ENCODE peak calls at places on chromosomes 2 and 18, in nine cellular contexts. Y, Z, P, X, B, S, U, W and V are unnamed samples.

GRCh38 chr2:63488118-63488713 is 100.1 kb downstream of the WDPCP start:
- DNase-seq in X (no peak), S (no peak), B (no peak), P (no peak), U (peak; percentile 15), Y (no peak), W (no peak), Z (no peak), V (no peak)

GRCh38 chr2:29113027-29113686 is 2.1 kb upstream of the CLIP4 start:
- DNase-seq in X (no peak), B (no peak), P (no peak), S (no peak), Z (no peak), Y (no peak), U (peak; percentile 51), W (no peak), V (no peak)

GRCh38 chr2:74367789-74368188 is 12.3 kb downstream of the DCTN1 start:
- DNase-seq in X (no peak), B (no peak), P (no peak), Z (no peak), S (no peak), Y (no peak), U (no peak), W (no peak), V (no peak)

GRCh38 chr2:25250331-25251031 is 82.1 kb upstream of the POMC start:
- DNase-seq in S (no peak), W (no peak), U (no peak), Y (no peak), P (no peak), X (no peak), B (no peak), Z (no peak), V (no peak)

GRCh38 chr18:79092869-79093268 is 23.7 kb downstream of the ATP9B start:
- DNase-seq in Z (no peak), W (no peak), S (no peak), X (no peak), P (no peak), U (no peak), Y (no peak), B (no peak), V (no peak)

GRCh38 chr2:44997948-44998347 is 11.3 kb downstream of the SIX2 start:
- DNase-seq in S (no peak), Y (no peak), U (no peak), B (no peak), W (no peak), X (no peak), Z (no peak), P (no peak), V (no peak)

GRCh38 chr2:226126104-226126503 is 673.5 kb downstream of the IRS1 start:
- DNase-seq in U (no peak), S (no peak), B (no peak), P (no peak), X (no peak), Y (no peak), Z (no peak), W (no peak), V (no peak)

GRCh38 chr2:12514631-12515437 is 201.9 kb upstream of the TRIB2 start:
- DNase-seq in U (no peak), B (no peak), Y (no peak), Z (no peak), W (no peak), P (no peak), S (no peak), X (no peak), V (no peak)

GRCh38 chr2:223093436-223093839 is 41.4 kb downstream of the KCNE4 start:
- DNase-seq in U (no peak), B (peak; percentile 70), X (no peak), S (no peak), Z (no peak), Y (no peak), P (peak; percentile 9), W (no peak), V (peak; percentile 61)

GRCh38 chr2:40120021-40120420 is 331.9 kb downstream of the SLC8A1 start:
- DNase-seq in P (no peak), Y (no peak), S (no peak), U (no peak), X (no peak), Z (no peak), W (no peak), B (no peak), V (no peak)

GRCh38 chr2:183070942-183071844 is 7.4 kb upstream of the DUSP19 start:
- DNase-seq in B (no peak), Z (no peak), W (no peak), X (no peak), P (no peak), Y (no peak), S (peak; percentile 36), U (no peak), V (no peak)

GRCh38 chr2:118089015-118089800 is 937 bp downstream of the INSIG2 start:
- DNase-seq in B (no peak), Y (peak; percentile 13), P (peak; percentile 8), W (no peak), S (peak; percentile 31), X (no peak), Z (no peak), U (no peak), V (no peak)

GRCh38 chr2:43084699-43085091 is 141.7 kb downstream of the ZFP36L2 start:
- DNase-seq in X (no peak), U (no peak), P (peak; percentile 55), Y (no peak), S (no peak), B (no peak), Z (no peak), W (peak; percentile 69), V (peak; percentile 67)

GRCh38 chr2:202346180-202346579 is 29.9 kb upstream of the BMPR2 start:
- DNase-seq in P (no peak), W (no peak), U (no peak), S (no peak), B (no peak), Y (no peak), X (no peak), Z (no peak), V (no peak)

GRCh38 chr2:20148841-20149702 is 75.9 kb downstream of the SDC1 start:
- DNase-seq in Y (no peak), Z (no peak), P (no peak), S (no peak), X (no peak), U (no peak), B (no peak), W (no peak), V (no peak)

GRCh38 chr2:147665035-147665434 is 179.8 kb upstream of the ACVR2A start:
- DNase-seq in Z (no peak), S (no peak), P (no peak), W (no peak), Y (no peak), B (no peak), U (no peak), X (no peak), V (no peak)

GRCh38 chr2:110881908-110882307 is 149.5 kb downstream of the ACOXL start:
- DNase-seq in B (no peak), Y (no peak), S (no peak), Z (no peak), W (no peak), X (no peak), P (no peak), U (no peak), V (no peak)

GRCh38 chr2:135948642-135949355 is 36.6 kb downstream of the DARS1 start:
- DNase-seq in Z (no peak), U (peak; percentile 83), X (no peak), P (no peak), W (no peak), S (no peak), B (no peak), Y (no peak), V (no peak)

GRCh38 chr2:67879586-67880290 is 183.1 kb downstream of the C1D start:
- DNase-seq in Z (no peak), U (no peak), X (no peak), B (no peak), S (no peak), P (no peak), Y (no peak), W (no peak), V (no peak)

GRCh38 chr18:36441872-36442271 is 144.4 kb downstream of the FHOD3 start:
- DNase-seq in P (no peak), U (no peak), X (no peak), B (no peak), Z (no peak), W (no peak), Y (no peak), S (no peak), V (no peak)

GRCh38 chr2:88057437-88057844 is 1.9 kb upstream of the KRCC1 start:
- DNase-seq in Y (no peak), X (no peak), Z (no peak), B (no peak), P (no peak), U (no peak), S (no peak), W (no peak), V (no peak)

GRCh38 chr18:50559750-50560680 is at the start of gene MAPK4:
- DNase-seq in W (no peak), S (peak; percentile 33), Y (peak; percentile 34), U (no peak), B (peak; percentile 61), P (peak; percentile 63), Z (peak; percentile 72), X (no peak), V (no peak)
- TF ChIP-seq POLR2A in W (no peak), S (no peak), Y (no peak), U (no peak), B (no peak), P (no peak), Z (no peak), X (no peak), V (no peak)

DNA sequence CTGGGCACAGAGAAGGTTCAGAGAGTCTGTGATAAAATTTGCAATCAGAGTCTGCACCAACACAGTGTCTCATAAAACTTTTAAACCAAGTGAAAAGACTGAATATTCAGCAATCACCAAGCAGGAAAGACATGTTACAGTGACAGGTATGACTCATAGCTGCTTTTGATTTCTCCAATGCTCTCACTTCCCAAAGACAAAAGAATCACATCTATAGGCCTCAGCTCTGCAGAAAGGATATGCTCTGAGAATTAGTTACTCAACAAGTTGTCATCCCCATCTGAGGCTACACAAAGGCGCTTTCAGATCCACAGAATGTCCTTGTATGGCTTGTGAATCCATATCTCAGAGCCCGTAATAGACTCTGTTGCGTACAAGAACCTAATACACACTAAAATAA is 92.5 kb downstream of the KCNF1 start:
- DNase-seq in Z (no peak), U (no peak), Y (no peak), S (no peak), P (no peak), B (no peak), X (no peak), W (no peak), V (no peak)
- TF ChIP-seq POLR2A in Z (no peak), U (no peak), Y (no peak), S (no peak), P (no peak), B (no peak), X (no peak), W (no peak), V (no peak)

GRCh38 chr2:121755237-121756111 is at the start of gene TSN:
- DNase-seq in X (no peak), B (peak; percentile 98), P (peak; percentile 96), W (peak; percentile 95), S (peak; percentile 99), Y (peak; percentile 83), U (peak; percentile 94), Z (peak; percentile 100), V (peak; percentile 98)
- TF ChIP-seq POLR2A in X (no peak), B (peak; percentile 43), P (peak; percentile 38), W (no peak), S (peak; percentile 75), Y (peak; percentile 82), U (no peak), Z (peak; percentile 49), V (no peak)

GRCh38 chr2:237414056-237414661 is at the start of gene COL6A3:
- DNase-seq in Z (no peak), B (peak; percentile 85), X (no peak), P (no peak), S (peak; percentile 43), U (no peak), W (peak; percentile 34), Y (no peak), V (peak; percentile 65)
- TF ChIP-seq POLR2A in Z (peak; percentile 30), B (peak; percentile 49), X (peak; percentile 78), P (no peak), S (peak; percentile 39), U (no peak), W (peak; percentile 25), Y (no peak), V (no peak)